ENCODE peak calls at places on chromosome 17, in ten cellular contexts. J is HFF-Myc; O is lower leg skin; D is A549; A is adrenal gland; E is fibroblast of the aortic adventitia; P is mammary epithelial cell; F is neuronal stem cell; T is astrocyte of the cerebellum; R is effector memory CD4-positive, alpha-beta T cell. G is an unnamed sample.

GRCh38 chr17:760371-760770 is 8.3 kb upstream of the GEMIN4 start:
- DNase-seq in E (no peak), T (no peak), O (peak), A (peak), J (no peak), D (no peak), F (no peak), P (no peak), R (no peak), G (no peak)

GRCh38 chr17:32357615-32358014 is 7.7 kb downstream of the ZNF207 start:
- DNase-seq in E (no peak), A (no peak), J (no peak), P (peak), R (no peak), D (no peak), F (no peak), O (peak), T (no peak), G (no peak)

GRCh38 chr17:38562215-38562569 is 43.6 kb downstream of the SRCIN1 start:
- DNase-seq in J (no peak), E (no peak), A (no peak), P (no peak), D (no peak), R (no peak), F (no peak), O (no peak), T (no peak), G (no peak)

GRCh38 chr17:48539177-48539576 is 5.7 kb downstream of the HOXB2 start:
- DNase-seq in O (no peak), F (no peak), T (peak), E (peak), D (no peak), J (no peak), P (peak), R (no peak), A (no peak), G (peak)

GRCh38 chr17:43398724-43399595 is at the start of gene ARL4D:
- DNase-seq in E (peak), O (peak), J (no peak), T (peak), D (peak), R (peak), F (peak), P (peak), A (peak), G (peak)

GRCh38 chr17:31549525-31550388 is 158.3 kb downstream of the RAB11FIP4 start:
- DNase-seq in D (peak), A (peak), P (peak), R (peak), F (peak), O (peak), E (peak), J (peak), T (peak), G (peak)

GRCh38 chr17:64165347-64165746 is 35.4 kb upstream of the ERN1 start:
- DNase-seq in J (no peak), D (no peak), E (no peak), R (no peak), O (peak), A (peak), T (no peak), F (no peak), P (no peak), G (no peak)

GRCh38 chr17:7435676-7436555 is 681 bp downstream of the TMEM102 start:
- DNase-seq in E (no peak), A (peak), D (peak), P (peak), F (peak), J (no peak), R (peak), T (no peak), O (peak), G (no peak)

GRCh38 chr17:32588135-32588534 is 101.3 kb downstream of the CDK5R1 start:
- DNase-seq in O (no peak), F (no peak), J (no peak), R (no peak), T (no peak), P (no peak), E (no peak), A (no peak), D (no peak), G (no peak)

GRCh38 chr17:81241648-81242420 is 2.7 kb downstream of the NDUFAF8 start:
- DNase-seq in P (no peak), E (peak), A (peak), T (no peak), R (peak), J (no peak), O (no peak), F (peak), D (peak), G (peak)

GRCh38 chr17:27756467-27757371 is 43.6 kb downstream of the NOS2 start:
- DNase-seq in D (peak), T (peak), E (peak), J (no peak), F (peak), R (no peak), A (peak), P (peak), O (no peak), G (peak)

GRCh38 chr17:68576811-68577551 is 24.2 kb downstream of the FAM20A start:
- DNase-seq in J (peak), O (no peak), D (no peak), R (no peak), P (no peak), T (no peak), E (peak), F (no peak), A (no peak), G (peak)

GRCh38 chr17:20073056-20073979 is 64.2 kb downstream of the SPECC1 start:
- DNase-seq in O (peak), D (no peak), J (no peak), E (peak), P (no peak), A (peak), R (no peak), F (no peak), T (no peak), G (peak)

GRCh38 chr17:40552806-40553693 is 12.2 kb downstream of the CCR7 start:
- DNase-seq in D (no peak), O (peak), P (no peak), T (no peak), J (no peak), A (peak), R (no peak), E (no peak), F (no peak), G (no peak)

GRCh38 chr17:74574489-74575142 is 7.3 kb upstream of the CD300H start:
- DNase-seq in P (no peak), E (no peak), J (no peak), O (no peak), T (no peak), D (no peak), F (no peak), A (no peak), R (no peak), G (no peak)

GRCh38 chr17:6574689-6575595 is 18.6 kb upstream of the PITPNM3 start:
- DNase-seq in J (peak), R (no peak), T (no peak), E (peak), F (no peak), O (peak), A (peak), D (no peak), P (peak), G (peak)

GRCh38 chr17:82586576-82587233 is 61.5 kb downstream of the WDR45B start:
- DNase-seq in E (no peak), A (no peak), J (no peak), O (peak), F (no peak), T (no peak), R (no peak), D (no peak), P (no peak), G (no peak)

GRCh38 chr17:40694584-40694983 is 9.0 kb downstream of the KRT24 start:
- DNase-seq in A (no peak), E (no peak), F (no peak), O (no peak), J (no peak), P (no peak), R (no peak), D (no peak), T (no peak), G (no peak)

GRCh38 chr17:57515662-57516211 is 229.4 kb downstream of the CCDC182 start:
- DNase-seq in R (no peak), A (no peak), F (no peak), J (no peak), P (no peak), T (no peak), O (no peak), D (no peak), E (peak), G (no peak)

GRCh38 chr17:18159551-18160120 is 24.0 kb upstream of the ALKBH5 start:
- DNase-seq in A (no peak), O (no peak), E (no peak), P (no peak), R (no peak), F (no peak), T (no peak), D (no peak), J (no peak), G (no peak)

GRCh38 chr17:39661044-39661406 is 4.1 kb upstream of the TCAP start:
- DNase-seq in P (no peak), O (no peak), J (no peak), R (no peak), F (no peak), T (no peak), A (no peak), E (no peak), D (no peak), G (no peak)

GRCh38 chr17:32015245-32016013 is 8.2 kb downstream of the LRRC37B start:
- DNase-seq in J (no peak), F (no peak), P (no peak), E (no peak), A (no peak), R (no peak), T (no peak), D (no peak), O (no peak), G (no peak)

GRCh38 chr17:17675925-17676534 is 5.2 kb upstream of the RAI1 start:
- DNase-seq in A (no peak), J (no peak), E (no peak), T (no peak), R (no peak), O (no peak), D (no peak), P (peak), F (no peak), G (no peak)

GRCh38 chr17:72926171-72926570 is 166.3 kb downstream of the SLC39A11 start:
- DNase-seq in O (no peak), P (no peak), T (no peak), J (no peak), D (no peak), A (no peak), E (no peak), R (no peak), F (no peak), G (no peak)

GRCh38 chr17:61689610-61690180 is 98.7 kb upstream of the NACA2 start:
- DNase-seq in E (peak), T (no peak), O (no peak), J (peak), R (no peak), A (no peak), D (no peak), F (no peak), P (peak), G (peak)

GRCh38 chr17:60594747-60595146 is 5.2 kb upstream of the PPM1D start:
- DNase-seq in P (no peak), R (no peak), E (no peak), D (no peak), J (no peak), A (no peak), O (no peak), T (no peak), F (no peak), G (no peak)

GRCh38 chr17:52027081-52027480 is 131.4 kb downstream of the CA10 start:
- DNase-seq in R (no peak), P (peak), A (no peak), D (no peak), E (no peak), J (no peak), O (no peak), T (no peak), F (no peak), G (no peak)

GRCh38 chr17:28394717-28395116 is 11.3 kb downstream of the SLC46A1 start:
- DNase-seq in J (no peak), O (no peak), A (no peak), E (peak), P (no peak), T (no peak), F (no peak), R (no peak), D (no peak), G (peak)

GRCh38 chr17:18182190-18182977 is 1.2 kb upstream of the ALKBH5 start:
- DNase-seq in A (peak), T (no peak), R (no peak), D (no peak), O (no peak), F (peak), P (no peak), J (no peak), E (peak), G (no peak)

GRCh38 chr17:68762911-68763310 is 161.7 kb upstream of the FAM20A start:
- DNase-seq in A (no peak), R (no peak), P (no peak), J (no peak), E (no peak), O (no peak), T (no peak), D (no peak), F (no peak), G (no peak)

GRCh38 chr17:52106638-52107261 is 51.8 kb downstream of the CA10 start:
- DNase-seq in R (no peak), O (no peak), J (peak), E (peak), T (peak), A (peak), P (peak), D (peak), F (peak), G (peak)

GRCh38 chr17:55424893-55425540 is 3.4 kb upstream of the MMD start:
- DNase-seq in A (no peak), O (no peak), P (no peak), J (no peak), R (no peak), F (no peak), T (no peak), E (no peak), D (no peak), G (no peak)

GRCh38 chr17:27424941-27425340 is 31.3 kb upstream of the KSR1 start:
- DNase-seq in O (no peak), J (no peak), F (no peak), A (no peak), R (no peak), D (no peak), P (no peak), E (no peak), T (no peak), G (no peak)

GRCh38 chr17:10144456-10144855 is 54.0 kb downstream of the GAS7 start:
- DNase-seq in J (no peak), D (no peak), E (no peak), A (no peak), F (no peak), O (no peak), R (no peak), T (no peak), P (no peak), G (no peak)

GRCh38 chr17:48908853-48909394 is 717 bp downstream of the UBE2Z start:
- DNase-seq in O (peak), P (peak), A (peak), D (peak), T (peak), R (peak), E (peak), J (peak), F (peak), G (peak)

GRCh38 chr17:82985973-82986372 is 93.4 kb upstream of the METRNL start:
- DNase-seq in T (peak), O (peak), D (no peak), A (no peak), R (peak), J (peak), F (no peak), P (peak), E (no peak), G (peak)

GRCh38 chr17:7888184-7888920 is at the start of gene CHD3:
- DNase-seq in O (peak), P (peak), E (peak), D (no peak), F (no peak), A (no peak), J (no peak), T (no peak), R (no peak), G (no peak)

GRCh38 chr17:56505154-56505756 is 88.2 kb upstream of the NOG start:
- DNase-seq in O (no peak), F (no peak), E (no peak), T (no peak), P (no peak), A (no peak), J (no peak), D (no peak), R (no peak), G (no peak)

GRCh38 chr17:56506349-56506748 is 87.2 kb upstream of the NOG start:
- DNase-seq in A (no peak), P (no peak), F (no peak), E (no peak), D (no peak), R (no peak), O (no peak), J (no peak), T (no peak), G (no peak)

GRCh38 chr17:56514899-56515298 is 78.6 kb upstream of the NOG start:
- DNase-seq in A (no peak), P (no peak), E (no peak), F (no peak), J (no peak), R (no peak), T (no peak), D (no peak), O (no peak), G (no peak)

GRCh38 chr17:56514264-56514663 is 79.2 kb upstream of the NOG start:
- DNase-seq in T (no peak), R (no peak), J (no peak), O (no peak), D (no peak), F (no peak), E (no peak), A (no peak), P (no peak), G (no peak)

DNA sequence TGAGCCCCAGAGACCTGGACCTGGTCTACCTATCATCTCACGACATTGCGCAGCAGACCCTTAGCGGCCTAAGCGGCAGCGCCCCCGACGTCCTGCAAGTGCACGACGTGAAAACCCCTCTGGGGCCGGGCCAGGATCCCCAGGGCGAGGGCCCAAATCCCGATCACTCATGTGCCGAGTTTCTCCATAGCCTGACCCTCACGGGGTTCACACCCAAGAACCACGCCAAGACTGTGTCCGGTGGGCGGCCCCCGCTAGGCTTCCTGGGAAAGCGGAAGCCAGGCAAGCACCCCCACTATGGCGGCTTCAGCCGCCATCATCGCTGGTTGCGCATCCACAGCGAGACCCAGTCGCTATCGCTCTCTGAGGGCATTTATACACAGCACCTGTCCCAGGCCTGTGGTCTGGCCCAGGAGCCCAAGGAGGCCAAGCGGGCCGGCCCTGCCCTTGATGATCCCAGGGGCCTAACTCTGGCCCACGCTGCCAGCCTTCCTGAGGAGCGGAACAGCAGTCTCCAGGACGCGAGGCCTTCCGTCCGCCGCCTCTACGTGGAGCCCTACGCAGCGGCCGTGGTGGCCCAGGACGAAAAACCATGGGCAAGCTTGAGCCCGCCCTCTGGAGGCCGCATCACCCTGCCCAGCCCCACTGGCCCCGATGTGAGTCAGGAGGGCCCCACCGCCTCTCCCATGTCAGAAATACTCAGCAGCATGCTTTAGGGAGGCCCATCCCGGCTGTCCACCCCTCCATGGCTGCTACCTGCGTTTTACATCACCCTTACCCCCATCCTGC is 82.8 kb upstream of the NOG start:
- DNase-seq in A (no peak), R (no peak), D (no peak), E (no peak), F (no peak), T (no peak), J (no peak), P (no peak), O (no peak), G (no peak)
- H3K4me3 ChIP-seq in A (no peak), R (no peak), D (no peak), E (no peak), F (no peak), T (no peak), J (no peak), P (no peak), O (no peak), G (no peak)

GRCh38 chr17:50542795-50543774 is 3.9 kb upstream of the SPATA20 start:
- DNase-seq in P (no peak), T (no peak), J (no peak), D (peak), A (peak), E (no peak), O (no peak), R (no peak), F (no peak), G (no peak)
- H3K4me3 ChIP-seq in P (no peak), T (no peak), J (no peak), D (peak), A (no peak), E (no peak), O (no peak), R (no peak), F (peak), G (no peak)

DNA sequence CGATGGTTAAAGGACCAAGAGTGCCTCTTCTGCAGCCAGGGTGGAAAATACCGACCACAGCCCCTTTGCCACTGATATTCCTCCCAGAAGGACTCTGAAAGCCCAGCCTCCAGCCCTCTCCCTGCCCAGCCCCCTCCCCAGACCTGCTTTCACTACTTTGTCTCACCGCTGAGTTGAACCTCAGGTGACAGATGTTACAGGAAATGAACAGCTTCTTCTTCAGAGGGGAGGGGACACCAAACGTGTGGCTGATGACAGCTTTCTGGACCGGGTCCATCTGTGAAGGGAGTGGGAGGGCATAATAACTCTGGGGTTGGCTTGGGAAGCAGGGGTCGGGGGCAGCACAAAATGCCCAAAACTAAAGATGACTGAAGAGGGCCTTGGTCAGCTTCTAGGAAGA is 14.2 kb downstream of the NKIRAS2 start:
- DNase-seq in D (no peak), F (no peak), T (no peak), J (no peak), R (no peak), P (no peak), A (no peak), E (no peak), O (no peak), G (no peak)
- H3K4me3 ChIP-seq in D (no peak), F (no peak), T (no peak), J (no peak), R (no peak), P (no peak), A (no peak), E (no peak), O (no peak), G (no peak)

GRCh38 chr17:59004338-59005111 is 102.2 kb downstream of the TRIM37 start:
- DNase-seq in O (peak), A (peak), J (peak), F (peak), P (peak), E (peak), R (peak), D (peak), T (peak), G (peak)
- H3K4me3 ChIP-seq in O (no peak), A (no peak), J (no peak), F (no peak), P (no peak), E (no peak), R (no peak), D (no peak), T (no peak), G (no peak)

DNA sequence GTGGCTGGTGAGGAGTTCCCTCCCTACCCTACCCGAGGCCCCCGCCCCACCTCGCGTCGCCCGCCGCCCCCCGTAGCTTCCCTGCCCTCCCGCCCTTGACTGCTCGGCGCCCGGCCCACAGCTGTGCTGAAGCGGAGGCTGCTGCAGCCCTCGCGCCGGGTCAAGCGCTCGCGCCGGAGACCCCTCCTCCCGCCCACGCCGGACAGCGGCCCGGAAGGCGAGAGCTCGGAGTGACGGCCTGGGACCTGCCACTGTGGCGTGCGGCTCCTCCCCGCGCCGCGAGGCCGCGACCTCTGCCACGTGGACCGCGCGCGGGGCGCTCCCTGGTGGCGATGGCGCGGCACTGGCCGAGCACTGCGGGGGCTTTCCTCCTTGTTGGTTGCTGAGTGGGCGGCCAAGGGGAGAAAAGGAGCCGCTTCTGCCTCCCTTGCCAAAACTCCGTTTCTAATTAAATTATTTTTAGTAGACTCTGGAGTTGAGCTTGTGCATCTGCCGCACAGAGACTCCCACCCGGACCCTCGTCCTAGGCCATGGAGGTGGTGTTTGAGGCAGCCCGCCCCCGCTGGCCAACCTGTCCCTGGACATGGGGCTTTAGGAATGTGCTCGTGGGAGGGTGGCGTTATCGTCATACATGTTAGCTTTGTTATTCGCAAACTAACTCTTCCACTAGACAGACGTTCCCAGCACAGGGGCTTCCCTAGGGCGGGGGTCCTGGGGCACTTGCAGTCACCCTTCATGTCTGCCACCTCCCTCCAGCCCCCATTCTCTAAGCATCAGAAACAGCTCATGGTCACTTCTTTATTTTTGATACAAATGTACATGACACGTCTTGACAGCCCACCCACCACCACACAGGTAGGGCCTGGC is 4.4 kb downstream of the TP53I13 start:
- DNase-seq in P (no peak), E (peak), T (no peak), F (peak), A (peak), J (no peak), D (no peak), R (no peak), O (peak), G (peak)
- H3K4me3 ChIP-seq in P (no peak), E (no peak), T (no peak), F (no peak), A (no peak), J (no peak), D (no peak), R (no peak), O (no peak), G (no peak)